ENCODE peak calls at places on chromosome 3, in five cellular contexts. L is RPMI7951, S is astrocyte of the spinal cord, M is heart left ventricle, P is NCI-H1105. B is an unnamed sample.

GRCh38 chr3:152738656-152739055 is 96.3 kb upstream of the P2RY1 start:
- DNase-seq in M (no peak), S (peak), L (peak), P (no peak), B (no peak)

GRCh38 chr3:16048435-16049318 is 125.8 kb upstream of the GALNT15 start:
- DNase-seq in S (peak), L (peak), P (no peak), M (no peak), B (peak)

GRCh38 chr3:138043266-138044029 is 33.5 kb downstream of the CLDN18 start:
- DNase-seq in M (no peak), S (peak), L (peak), P (no peak), B (peak)

GRCh38 chr3:132461544-132461943 is 44.2 kb downstream of the DNAJC13 start:
- DNase-seq in L (no peak), M (no peak), P (no peak), S (no peak), B (no peak)

GRCh38 chr3:167241048-167241845 is 138.8 kb downstream of the ZBBX start:
- DNase-seq in M (no peak), P (no peak), L (no peak), S (no peak), B (no peak)

GRCh38 chr3:45043715-45044299 is 17.7 kb downstream of the CLEC3B start:
- DNase-seq in S (peak), P (no peak), L (peak), M (no peak), B (peak)

GRCh38 chr3:141275032-141275422 is 43.4 kb downstream of the PXYLP1 start:
- DNase-seq in P (no peak), L (peak), M (no peak), S (peak), B (peak)

GRCh38 chr3:7876741-7877297 is 624.8 kb upstream of the LMCD1 start:
- DNase-seq in P (no peak), L (peak), M (no peak), S (peak), B (peak)

GRCh38 chr3:185067173-185067572 is 85.7 kb downstream of the C3orf70 start:
- DNase-seq in M (no peak), P (no peak), S (no peak), L (no peak), B (no peak)

GRCh38 chr3:98735761-98736269 is 27.3 kb upstream of the ST3GAL6 start:
- DNase-seq in S (no peak), L (peak), P (no peak), M (no peak), B (no peak)

GRCh38 chr3:188006726-188007393 is 147.1 kb upstream of the LPP start:
- DNase-seq in S (no peak), M (peak), L (no peak), P (no peak), B (peak)

GRCh38 chr3:30611613-30612421 is 5.4 kb downstream of the TGFBR2 start:
- DNase-seq in L (peak), M (no peak), S (no peak), P (no peak), B (peak)

GRCh38 chr3:111252795-111253194 is 181.2 kb downstream of the NECTIN3 start:
- DNase-seq in M (no peak), L (peak), P (no peak), S (peak), B (peak)

GRCh38 chr3:187916072-187916471 is 170.8 kb upstream of the BCL6 start:
- DNase-seq in M (no peak), S (no peak), L (no peak), P (no peak), B (no peak)

GRCh38 chr3:48215466-48215865 is 7.8 kb upstream of the CAMP start:
- DNase-seq in M (peak), S (no peak), P (no peak), L (no peak), B (no peak)

GRCh38 chr3:113005622-113006021 is 14.8 kb downstream of the GTPBP8 start:
- DNase-seq in P (no peak), L (no peak), M (no peak), S (no peak), B (no peak)

GRCh38 chr3:8651418-8652322 is 7.1 kb upstream of the SSUH2 start:
- DNase-seq in M (no peak), S (no peak), L (no peak), P (peak), B (no peak)

GRCh38 chr3:171824076-171824475 is 13.8 kb upstream of the PLD1 start:
- DNase-seq in P (no peak), S (no peak), L (no peak), M (no peak), B (no peak)